ENCODE peak calls at places on chromosomes 7 and 10, in four cellular contexts. N, Z, V and W are unnamed samples.

GRCh38 chr10:71899665-71900412 is 48.8 kb upstream of the PSAP start:
- DNase-seq in Z (no peak), N (no peak), V (no peak), W (no peak)

GRCh38 chr7:22980422-22980821 is 33.5 kb downstream of the HYCC1 start:
- DNase-seq in N (no peak), Z (no peak), V (no peak), W (no peak)

GRCh38 chr7:55438765-55439525 is 73.8 kb downstream of the LANCL2 start:
- DNase-seq in N (no peak), V (no peak), Z (no peak), W (no peak)

GRCh38 chr7:139976838-139977656 is 85.7 kb downstream of the PARP12 start:
- DNase-seq in Z (peak), N (no peak), V (peak), W (no peak)

GRCh38 chr10:21141946-21142345 is 244.8 kb upstream of the NEBL start:
- DNase-seq in N (no peak), Z (no peak), V (no peak), W (no peak)

GRCh38 chr7:28054531-28055160 is 125.9 kb downstream of the JAZF1 start:
- DNase-seq in N (no peak), Z (no peak), V (no peak), W (no peak)

GRCh38 chr7:1694981-1695511 is 25.0 kb downstream of the ELFN1 start:
- DNase-seq in V (no peak), N (no peak), Z (no peak), W (no peak)

GRCh38 chr10:124091646-124092269 is 1.6 kb downstream of the CHST15 start:
- DNase-seq in V (no peak), N (no peak), Z (no peak), W (no peak)

GRCh38 chr7:69775231-69775771 is 177.0 kb downstream of the AUTS2 start:
- DNase-seq in Z (no peak), N (no peak), V (no peak), W (no peak)

GRCh38 chr10:90930070-90930837 is 9.4 kb upstream of the ANKRD1 start:
- DNase-seq in V (peak), N (no peak), Z (no peak), W (no peak)

GRCh38 chr7:46791180-46791579 is 790.7 kb downstream of the TNS3 start:
- DNase-seq in N (no peak), Z (no peak), V (no peak), W (no peak)

GRCh38 chr10:24382045-24382444 is 173.1 kb downstream of the KIAA1217 start:
- DNase-seq in Z (no peak), V (no peak), N (no peak), W (no peak)

GRCh38 chr10:106711313-106711906 is 453.1 kb downstream of the SORCS1 start:
- DNase-seq in N (peak), Z (peak), V (peak), W (peak)

GRCh38 chr7:20107582-20107981 is 109.6 kb downstream of the MACC1 start:
- DNase-seq in N (no peak), Z (no peak), V (no peak), W (no peak)

GRCh38 chr7:151607464-151607867 is 87.8 kb upstream of the RHEB start:
- DNase-seq in N (peak), Z (no peak), V (peak), W (no peak)

GRCh38 chr7:2761801-2762497 is 73.9 kb downstream of the AMZ1 start:
- DNase-seq in V (no peak), N (no peak), Z (no peak), W (no peak)

GRCh38 chr7:27112361-27112760 is 9.9 kb upstream of the HOXA2 start:
- DNase-seq in N (no peak), V (no peak), Z (no peak), W (no peak)

GRCh38 chr7:79293655-79294142 is 159.8 kb downstream of the MAGI2 start:
- DNase-seq in V (peak), Z (no peak), N (no peak), W (peak)

GRCh38 chr10:110360857-110361474 is 56.2 kb upstream of the SMNDC1 start:
- DNase-seq in Z (no peak), N (no peak), V (no peak), W (no peak)

GRCh38 chr7:28533731-28534531 is 121.6 kb downstream of the CREB5 start:
- DNase-seq in N (no peak), V (no peak), Z (no peak), W (no peak)

GRCh38 chr10:110544958-110545537 is 22.4 kb upstream of the SMC3 start:
- DNase-seq in V (no peak), N (no peak), Z (no peak), W (no peak)

GRCh38 chr10:78718032-78718572 is 350.7 kb upstream of the ZMIZ1 start:
- DNase-seq in Z (no peak), V (no peak), N (no peak), W (no peak)

GRCh38 chr7:76206633-76207032 is 4.9 kb downstream of the SRRM3 start:
- DNase-seq in Z (no peak), V (no peak), N (no peak), W (no peak)

GRCh38 chr10:123972481-123973401 is 81.1 kb upstream of the CPXM2 start:
- DNase-seq in V (no peak), N (no peak), Z (no peak), W (no peak)

GRCh38 chr10:29239569-29240472 is 49.0 kb upstream of the LYZL1 start:
- DNase-seq in V (peak), N (peak), Z (peak), W (peak)

GRCh38 chr7:151742713-151743480 is 134.0 kb downstream of the PRKAG2 start:
- DNase-seq in V (no peak), N (no peak), Z (no peak), W (no peak)

GRCh38 chr10:85888004-85888403 is 478.6 kb downstream of the GRID1 start:
- DNase-seq in V (peak), Z (no peak), N (no peak), W (no peak)

GRCh38 chr10:70736470-70736982 is 48.7 kb downstream of the TBATA start:
- DNase-seq in N (no peak), V (peak), Z (no peak), W (no peak)

GRCh38 chr10:30510184-30510931 is 76.4 kb downstream of the MAP3K8 start:
- DNase-seq in V (no peak), Z (peak), N (no peak), W (no peak)

GRCh38 chr10:117419921-117420320 is 44.7 kb upstream of the PDZD8 start:
- DNase-seq in V (no peak), Z (no peak), N (no peak), W (no peak)

GRCh38 chr10:69142983-69143382 is 19.0 kb downstream of the VPS26A start:
- DNase-seq in Z (no peak), N (no peak), V (no peak), W (no peak)
- TF ChIP-seq TCF7L2 in Z (no peak), N (no peak), V (no peak), W (no peak)

GRCh38 chr7:11604505-11604904 is 227.5 kb downstream of the THSD7A start:
- DNase-seq in Z (no peak), N (no peak), V (no peak), W (no peak)
- TF ChIP-seq TCF7L2 in Z (no peak), N (no peak), V (no peak), W (no peak)

GRCh38 chr10:88489107-88489506 is 94.0 kb downstream of the RNLS start:
- DNase-seq in N (no peak), V (no peak), Z (no peak), W (no peak)
- TF ChIP-seq TCF7L2 in N (no peak), V (no peak), Z (no peak), W (no peak)

DNA sequence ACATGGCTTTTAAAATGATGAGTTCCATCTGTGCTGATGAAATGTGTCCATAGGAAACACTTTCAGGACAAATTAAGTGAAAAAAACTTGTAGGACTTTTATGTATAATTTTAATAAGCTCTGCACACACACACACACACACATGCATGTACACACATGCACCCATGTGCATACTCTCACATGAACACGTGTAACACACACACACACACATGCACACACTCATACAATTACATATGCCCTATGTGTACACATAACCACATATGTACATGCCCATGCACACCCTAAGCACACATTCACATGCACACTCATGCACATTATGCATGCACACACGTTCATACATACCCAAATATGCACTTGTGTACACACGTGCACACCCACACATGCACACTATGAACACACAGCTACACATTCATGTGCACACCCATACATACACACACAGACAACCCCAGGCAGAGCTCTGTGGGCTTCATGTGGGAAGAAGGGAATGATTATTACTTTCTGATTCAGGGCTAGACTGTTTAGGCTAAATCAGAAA is 68.9 kb downstream of the C10orf143 start:
- DNase-seq in N (no peak), Z (no peak), V (no peak), W (no peak)
- TF ChIP-seq TCF7L2 in N (no peak), Z (no peak), V (no peak), W (no peak)

GRCh38 chr7:150430465-150431085 is 19.9 kb upstream of the GIMAP8 start:
- DNase-seq in Z (no peak), N (no peak), V (no peak), W (no peak)
- TF ChIP-seq TCF7L2 in Z (no peak), N (no peak), V (no peak), W (no peak)

GRCh38 chr10:43263551-43264323 is 3.1 kb downstream of the RASGEF1A start:
- DNase-seq in Z (no peak), N (no peak), V (no peak), W (no peak)
- TF ChIP-seq TCF7L2 in Z (no peak), N (no peak), V (no peak), W (no peak)

GRCh38 chr7:158345731-158346130 is 241.9 kb downstream of the PTPRN2 start:
- DNase-seq in V (no peak), N (no peak), Z (no peak), W (no peak)
- TF ChIP-seq TCF7L2 in V (no peak), N (no peak), Z (no peak), W (no peak)

DNA sequence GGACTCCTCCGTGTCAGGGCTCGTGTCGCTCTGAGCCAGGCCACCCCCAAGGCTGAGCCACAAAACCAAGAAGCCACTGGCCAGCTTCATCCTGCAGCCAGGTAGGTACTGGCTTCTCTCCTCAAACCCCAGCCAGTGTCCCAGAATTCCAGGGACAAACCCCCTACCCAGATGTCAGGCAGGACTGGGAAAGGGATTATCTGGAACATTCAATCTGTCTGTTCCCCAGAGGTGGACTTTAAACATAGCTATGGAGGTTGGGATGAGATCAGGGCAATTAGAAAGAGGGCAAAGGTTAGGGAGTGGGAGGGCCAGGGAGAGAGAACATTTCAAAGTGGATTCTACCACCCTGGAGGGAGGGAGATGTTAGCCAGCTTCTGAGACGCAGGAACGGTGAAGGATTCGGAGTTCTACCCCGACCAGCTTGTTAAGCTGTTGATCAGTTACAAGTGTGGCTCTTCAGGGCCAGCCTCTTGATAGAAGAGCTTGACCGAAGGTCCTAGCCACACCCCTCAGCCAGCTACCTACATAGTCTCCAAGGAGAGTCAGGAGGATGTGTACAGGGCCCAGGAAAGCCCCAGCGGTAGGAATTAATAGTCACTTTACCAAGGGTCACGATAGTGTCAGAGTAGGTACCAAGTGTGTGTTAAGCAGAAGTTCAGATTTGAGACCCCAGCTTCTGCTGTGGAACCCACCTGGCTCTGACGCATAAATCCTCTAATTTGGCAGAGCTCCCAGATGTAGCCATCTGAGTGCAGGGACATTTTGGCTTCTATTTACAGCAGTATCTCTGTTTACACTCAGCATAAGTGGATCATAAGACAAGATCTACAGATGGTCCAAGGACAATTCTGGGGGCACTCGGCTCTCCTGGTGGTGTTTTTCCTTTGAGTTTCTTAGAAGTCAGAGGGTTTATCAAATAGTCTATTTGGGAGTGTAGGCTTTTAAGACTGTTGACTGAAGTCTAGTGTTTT is at the start of gene PLA2G12B:
- DNase-seq in Z (no peak), N (no peak), V (peak), W (no peak)
- TF ChIP-seq TCF7L2 in Z (no peak), N (no peak), V (no peak), W (no peak)

DNA sequence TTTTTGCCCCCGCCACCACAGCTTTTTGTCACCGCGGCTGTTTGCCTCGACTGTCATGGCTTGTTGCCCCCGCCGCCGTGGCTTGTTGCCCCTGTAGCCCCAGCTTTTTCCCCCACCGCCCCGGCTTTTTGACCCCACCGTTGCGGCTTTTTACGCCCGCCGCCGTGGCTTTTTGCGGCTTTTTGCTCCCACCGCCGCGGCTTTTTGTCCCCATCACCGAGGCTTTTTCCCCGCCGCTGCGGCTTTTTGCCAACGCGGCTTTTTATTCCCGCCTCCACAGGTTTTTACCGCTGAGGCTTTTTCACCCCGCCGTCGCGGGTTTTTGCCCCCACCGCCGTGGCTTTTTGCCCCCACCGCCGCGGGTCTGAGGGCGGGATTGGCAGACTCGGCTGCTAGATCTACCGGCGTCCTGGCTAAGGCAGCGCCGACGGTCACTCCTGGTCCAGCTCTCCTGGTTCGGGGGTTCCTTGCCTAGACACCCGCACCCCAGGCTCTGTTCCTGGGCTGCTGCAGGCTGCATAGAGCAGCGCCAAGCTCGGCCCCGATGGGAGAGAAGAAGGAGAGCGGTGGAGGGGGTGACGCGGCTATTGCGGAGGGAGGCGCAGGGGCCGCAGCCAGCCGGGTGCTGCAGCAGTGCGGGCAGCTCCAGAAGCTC is 637.7 kb downstream of the ZNF716 start:
- DNase-seq in Z (no peak), V (no peak), N (no peak), W (no peak)
- TF ChIP-seq TCF7L2 in Z (no peak), V (no peak), N (no peak), W (no peak)